ENCODE peak calls at places on chromosomes 4 and X, in nine cellular contexts. One of them, this sample, is unnamed.

GRCh38 chr4:95371457-95372179 is 177.2 kb downstream of the UNC5C start:
- DNase-seq in testis: no peak
- DNase-seq in upper lobe of left lung: no peak
- DNase-seq in sigmoid colon: no peak
- DNase-seq in NB4: no peak
- DNase-seq in ovary: no peak
- DNase-seq in K562: no peak
- DNase-seq in breast epithelium: no peak
- DNase-seq in IMR-90: no peak
- DNase-seq in this sample: no peak

GRCh38 chr4:26307027-26307426 is 13.8 kb upstream of the RBPJ start:
- DNase-seq in testis: no peak
- DNase-seq in upper lobe of left lung: no peak
- DNase-seq in sigmoid colon: no peak
- DNase-seq in NB4: no peak
- DNase-seq in ovary: no peak
- DNase-seq in K562: no peak
- DNase-seq in breast epithelium: no peak
- DNase-seq in IMR-90: no peak
- DNase-seq in this sample: no peak

GRCh38 chr4:166065324-166065723 is 192.3 kb downstream of the TLL1 start:
- DNase-seq in testis: no peak
- DNase-seq in upper lobe of left lung: no peak
- DNase-seq in sigmoid colon: no peak
- DNase-seq in NB4: no peak
- DNase-seq in ovary: no peak
- DNase-seq in K562: no peak
- DNase-seq in breast epithelium: no peak
- DNase-seq in IMR-90: no peak
- DNase-seq in this sample: no peak

GRCh38 chr4:140697709-140698560 is 58.2 kb downstream of the TBC1D9 start:
- DNase-seq in testis: no peak
- DNase-seq in upper lobe of left lung: no peak
- DNase-seq in sigmoid colon: no peak
- DNase-seq in NB4: no peak
- DNase-seq in ovary: no peak
- DNase-seq in K562: no peak
- DNase-seq in breast epithelium: no peak
- DNase-seq in IMR-90: no peak
- DNase-seq in this sample: no peak

GRCh38 chrX:22135994-22136684 is 104.0 kb downstream of the PHEX start:
- DNase-seq in testis: peak
- DNase-seq in upper lobe of left lung: no peak
- DNase-seq in sigmoid colon: no peak
- DNase-seq in NB4: peak
- DNase-seq in ovary: no peak
- DNase-seq in K562: peak
- DNase-seq in breast epithelium: no peak
- DNase-seq in IMR-90: peak
- DNase-seq in this sample: no peak

GRCh38 chrX:72020204-72020603 is 109.6 kb downstream of the NHSL2 start:
- DNase-seq in testis: peak
- DNase-seq in upper lobe of left lung: no peak
- DNase-seq in sigmoid colon: peak
- DNase-seq in NB4: no peak
- DNase-seq in ovary: peak
- DNase-seq in K562: no peak
- DNase-seq in breast epithelium: no peak
- DNase-seq in IMR-90: no peak
- DNase-seq in this sample: no peak

GRCh38 chr4:99180367-99181169 is 36.5 kb upstream of the ADH4 start:
- DNase-seq in testis: no peak
- DNase-seq in upper lobe of left lung: no peak
- DNase-seq in sigmoid colon: peak
- DNase-seq in NB4: no peak
- DNase-seq in ovary: peak
- DNase-seq in K562: no peak
- DNase-seq in breast epithelium: no peak
- DNase-seq in IMR-90: peak
- DNase-seq in this sample: peak

GRCh38 chrX:139932901-139933796 is at the start of gene ATP11C:
- DNase-seq in testis: peak
- DNase-seq in upper lobe of left lung: peak
- DNase-seq in sigmoid colon: peak
- DNase-seq in NB4: peak
- DNase-seq in ovary: peak
- DNase-seq in K562: peak
- DNase-seq in breast epithelium: peak
- DNase-seq in IMR-90: peak
- DNase-seq in this sample: peak

GRCh38 chr4:118981171-118981838 is 92.7 kb downstream of the SYNPO2 start:
- DNase-seq in testis: no peak
- DNase-seq in upper lobe of left lung: no peak
- DNase-seq in sigmoid colon: no peak
- DNase-seq in NB4: no peak
- DNase-seq in ovary: no peak
- DNase-seq in K562: no peak
- DNase-seq in breast epithelium: no peak
- DNase-seq in IMR-90: peak
- DNase-seq in this sample: no peak

GRCh38 chrX:72738396-72738795 is 24.3 kb upstream of the PHKA1 start:
- DNase-seq in testis: no peak
- DNase-seq in upper lobe of left lung: no peak
- DNase-seq in sigmoid colon: no peak
- DNase-seq in NB4: no peak
- DNase-seq in ovary: no peak
- DNase-seq in K562: no peak
- DNase-seq in breast epithelium: no peak
- DNase-seq in IMR-90: no peak
- DNase-seq in this sample: no peak

GRCh38 chr4:22233257-22233656 is 282.6 kb downstream of the ADGRA3 start:
- DNase-seq in testis: no peak
- DNase-seq in upper lobe of left lung: no peak
- DNase-seq in sigmoid colon: no peak
- DNase-seq in NB4: no peak
- DNase-seq in ovary: no peak
- DNase-seq in K562: no peak
- DNase-seq in breast epithelium: no peak
- DNase-seq in IMR-90: no peak
- DNase-seq in this sample: no peak

GRCh38 chrX:49166914-49167739 is 4.6 kb downstream of the MAGIX start:
- DNase-seq in testis: peak
- DNase-seq in upper lobe of left lung: peak
- DNase-seq in sigmoid colon: peak
- DNase-seq in NB4: peak
- DNase-seq in ovary: peak
- DNase-seq in K562: peak
- DNase-seq in breast epithelium: no peak
- DNase-seq in IMR-90: peak
- DNase-seq in this sample: peak
- TF ChIP-seq POLR2A in testis: no peak
- TF ChIP-seq POLR2A in upper lobe of left lung: no peak
- TF ChIP-seq POLR2A in sigmoid colon: peak
- TF ChIP-seq POLR2A in NB4: peak
- TF ChIP-seq POLR2A in ovary: peak
- TF ChIP-seq POLR2A in K562: peak
- TF ChIP-seq POLR2A in breast epithelium: no peak
- TF ChIP-seq POLR2A in IMR-90: peak
- TF ChIP-seq POLR2A in this sample: no peak

DNA sequence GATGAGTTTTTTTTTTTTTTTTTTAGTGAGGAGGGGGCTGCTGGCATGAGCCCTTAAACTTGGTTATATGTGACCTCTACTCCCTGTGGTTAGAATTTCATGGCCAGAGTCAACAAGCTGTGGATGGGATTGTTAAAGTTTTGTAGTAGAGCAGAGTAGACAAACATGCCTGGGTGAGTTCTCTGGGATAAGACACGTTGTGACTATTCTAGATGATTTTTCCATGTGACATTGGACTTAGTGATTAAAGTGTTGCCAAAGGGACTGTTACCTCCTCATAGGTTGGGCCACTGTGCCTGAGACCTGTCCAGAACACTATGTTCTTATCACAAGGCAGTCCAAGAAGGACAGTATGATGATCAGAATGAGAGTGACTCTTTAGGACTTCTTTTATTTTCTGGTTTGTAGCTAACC is 28.8 kb upstream of the ALB start:
- DNase-seq in testis: no peak
- DNase-seq in upper lobe of left lung: no peak
- DNase-seq in sigmoid colon: no peak
- DNase-seq in NB4: no peak
- DNase-seq in ovary: no peak
- DNase-seq in K562: no peak
- DNase-seq in breast epithelium: no peak
- DNase-seq in IMR-90: no peak
- DNase-seq in this sample: no peak
- TF ChIP-seq POLR2A in testis: no peak
- TF ChIP-seq POLR2A in upper lobe of left lung: no peak
- TF ChIP-seq POLR2A in sigmoid colon: no peak
- TF ChIP-seq POLR2A in NB4: no peak
- TF ChIP-seq POLR2A in ovary: no peak
- TF ChIP-seq POLR2A in K562: no peak
- TF ChIP-seq POLR2A in breast epithelium: no peak
- TF ChIP-seq POLR2A in IMR-90: no peak
- TF ChIP-seq POLR2A in this sample: no peak

DNA sequence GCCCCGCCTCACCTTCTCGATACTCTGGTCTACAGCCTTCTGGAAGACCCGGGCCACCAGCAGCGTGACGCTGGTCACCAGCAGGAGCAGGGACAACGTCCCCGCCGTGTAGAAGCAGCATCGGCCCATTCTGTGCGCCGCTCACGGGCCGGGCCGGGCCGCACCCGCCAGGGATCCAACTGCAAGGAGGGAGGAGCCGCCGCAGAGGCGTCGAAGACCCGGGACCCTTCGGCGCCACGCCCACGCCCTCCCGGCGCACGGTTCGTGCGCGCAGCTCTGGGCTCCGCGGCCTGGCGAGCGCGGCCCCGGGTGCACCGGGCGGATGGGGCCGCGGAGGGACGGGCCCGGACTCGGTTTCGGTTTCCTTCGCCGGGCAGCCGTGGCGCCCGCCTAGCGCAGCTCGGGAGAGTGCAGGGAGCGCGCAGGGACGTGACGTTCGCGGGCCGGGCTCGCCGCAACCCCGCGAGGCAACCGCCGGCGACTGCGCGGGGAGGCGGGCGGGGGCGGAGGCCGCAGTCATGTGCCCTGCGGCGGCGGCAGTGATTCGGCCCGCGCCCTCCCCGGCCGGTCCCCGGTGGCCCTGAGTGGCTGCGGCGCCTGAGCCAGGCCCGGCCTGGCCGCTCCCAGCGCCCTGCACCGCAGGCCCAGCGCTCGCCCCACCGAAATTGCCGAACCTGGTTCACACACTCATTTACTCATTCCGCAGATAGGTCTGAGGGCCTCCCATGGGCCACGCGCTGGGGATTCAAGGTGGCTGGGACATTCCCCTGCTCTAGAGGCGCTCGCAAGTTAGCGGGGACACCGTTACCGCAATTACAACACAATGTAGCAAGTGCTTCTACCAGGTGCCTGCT is at the start of gene SCARB2:
- DNase-seq in testis: peak
- DNase-seq in upper lobe of left lung: peak
- DNase-seq in sigmoid colon: peak
- DNase-seq in NB4: peak
- DNase-seq in ovary: peak
- DNase-seq in K562: peak
- DNase-seq in breast epithelium: peak
- DNase-seq in IMR-90: peak
- DNase-seq in this sample: peak
- TF ChIP-seq POLR2A in testis: peak
- TF ChIP-seq POLR2A in upper lobe of left lung: no peak
- TF ChIP-seq POLR2A in sigmoid colon: peak
- TF ChIP-seq POLR2A in NB4: peak
- TF ChIP-seq POLR2A in ovary: peak
- TF ChIP-seq POLR2A in K562: peak
- TF ChIP-seq POLR2A in breast epithelium: no peak
- TF ChIP-seq POLR2A in IMR-90: peak
- TF ChIP-seq POLR2A in this sample: peak

DNA sequence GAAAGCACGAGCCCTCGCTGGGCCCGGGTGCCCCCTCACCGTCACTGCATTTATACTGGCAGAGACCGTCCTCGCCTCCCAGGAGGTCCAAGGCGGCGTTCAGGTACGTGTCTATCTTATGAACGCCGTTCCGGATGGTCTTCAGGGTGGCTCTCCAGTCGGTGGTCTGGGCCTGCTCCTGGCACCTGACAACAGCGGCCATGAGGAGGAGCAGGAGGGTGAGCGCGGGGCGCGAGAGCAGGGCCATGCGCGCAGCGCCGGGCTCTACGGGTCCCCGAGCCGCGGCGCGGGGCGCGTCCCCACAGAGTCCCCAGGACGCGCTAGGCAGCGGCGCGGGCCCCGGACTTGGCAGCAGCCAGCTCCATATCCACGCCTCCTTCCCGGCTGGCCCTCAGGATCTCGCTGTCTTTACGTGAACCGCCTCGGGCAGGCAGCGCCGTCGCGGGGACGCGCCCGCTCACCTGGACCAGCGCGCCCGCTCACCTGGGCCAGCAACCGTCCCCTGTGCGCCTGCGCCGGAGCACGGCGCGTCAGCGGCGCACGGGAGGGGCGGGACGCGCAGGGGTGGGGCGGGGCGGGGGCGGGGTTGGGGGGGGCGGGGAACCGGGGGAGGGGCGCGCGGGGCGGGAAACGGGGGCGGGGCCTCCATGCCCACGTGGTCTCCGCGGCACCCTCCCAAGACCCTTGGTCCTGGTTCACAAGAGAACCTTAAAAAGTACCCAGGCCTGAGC is at the start of gene PLA2G12A:
- DNase-seq in testis: peak
- DNase-seq in upper lobe of left lung: peak
- DNase-seq in sigmoid colon: peak
- DNase-seq in NB4: peak
- DNase-seq in ovary: peak
- DNase-seq in K562: peak
- DNase-seq in breast epithelium: peak
- DNase-seq in IMR-90: peak
- DNase-seq in this sample: peak
- TF ChIP-seq POLR2A in testis: no peak
- TF ChIP-seq POLR2A in upper lobe of left lung: no peak
- TF ChIP-seq POLR2A in sigmoid colon: no peak
- TF ChIP-seq POLR2A in NB4: peak
- TF ChIP-seq POLR2A in ovary: peak
- TF ChIP-seq POLR2A in K562: peak
- TF ChIP-seq POLR2A in breast epithelium: no peak
- TF ChIP-seq POLR2A in IMR-90: no peak
- TF ChIP-seq POLR2A in this sample: peak

DNA sequence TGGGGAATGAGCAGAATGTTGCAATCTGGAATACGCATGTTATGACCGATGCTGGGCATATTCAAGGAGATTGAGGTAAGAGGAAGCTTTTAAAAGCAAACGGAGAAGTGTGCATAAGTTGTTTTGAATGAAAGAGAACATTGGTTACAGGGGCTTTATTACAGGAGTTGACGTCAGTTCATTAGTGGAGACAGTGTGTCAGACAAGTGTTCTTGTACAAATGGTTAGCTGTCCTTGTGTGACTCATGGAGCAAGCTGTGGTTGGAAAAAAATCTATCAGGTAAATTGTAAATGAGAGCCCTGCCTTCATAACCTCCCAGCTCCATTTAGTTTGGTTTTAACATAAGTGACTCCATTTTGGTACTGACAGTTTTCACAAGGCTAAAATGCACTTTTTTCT is 442.6 kb upstream of the LCORL start:
- DNase-seq in testis: no peak
- DNase-seq in upper lobe of left lung: no peak
- DNase-seq in sigmoid colon: no peak
- DNase-seq in NB4: no peak
- DNase-seq in ovary: no peak
- DNase-seq in K562: no peak
- DNase-seq in breast epithelium: no peak
- DNase-seq in IMR-90: no peak
- DNase-seq in this sample: no peak
- TF ChIP-seq POLR2A in testis: no peak
- TF ChIP-seq POLR2A in upper lobe of left lung: no peak
- TF ChIP-seq POLR2A in sigmoid colon: no peak
- TF ChIP-seq POLR2A in NB4: no peak
- TF ChIP-seq POLR2A in ovary: no peak
- TF ChIP-seq POLR2A in K562: no peak
- TF ChIP-seq POLR2A in breast epithelium: no peak
- TF ChIP-seq POLR2A in IMR-90: no peak
- TF ChIP-seq POLR2A in this sample: no peak